ENCODE peak calls at places on chromosomes 1 and 21, in four cellular contexts. N, X, K and Y are unnamed samples.

GRCh38 chr1:167934407-167935251 is 1.9 kb upstream of the DCAF6 start:
- DNase-seq in N (no peak), K (no peak), X (no peak), Y (no peak)

GRCh38 chr1:226980565-226981385 is 40.7 kb downstream of the COQ8A start:
- DNase-seq in N (peak; percentile 71), K (no peak), X (no peak), Y (peak; percentile 85)

GRCh38 chr1:3261007-3261968 is 192.3 kb downstream of the PRDM16 start:
- DNase-seq in K (no peak), X (no peak), N (peak; percentile 83), Y (no peak)

GRCh38 chr1:206829282-206829681 is 36.1 kb upstream of the IL20 start:
- DNase-seq in X (no peak), K (no peak), N (no peak), Y (no peak)

GRCh38 chr1:198893763-198894444 is 255.1 kb downstream of the PTPRC start:
- DNase-seq in N (no peak), X (no peak), K (no peak), Y (no peak)

GRCh38 chr1:167227934-167228378 is 7.3 kb downstream of the POU2F1 start:
- DNase-seq in X (no peak), K (no peak), N (no peak), Y (no peak)

GRCh38 chr21:29350246-29350779 is 51.6 kb downstream of the BACH1 start:
- DNase-seq in K (peak; percentile 63), X (no peak), N (no peak), Y (no peak)

GRCh38 chr1:215488850-215489249 is 78.3 kb upstream of the KCTD3 start:
- DNase-seq in K (no peak), X (no peak), N (no peak), Y (no peak)

GRCh38 chr1:24540051-24540905 is 15.6 kb upstream of the NCMAP start:
- DNase-seq in N (no peak), K (no peak), X (no peak), Y (no peak)

GRCh38 chr21:15826147-15826780 is 96.5 kb downstream of the USP25 start:
- DNase-seq in K (no peak), X (no peak), N (no peak), Y (no peak)

GRCh38 chr21:31604591-31605190 is 54.8 kb upstream of the SOD1 start:
- DNase-seq in K (peak; percentile 32), X (peak; percentile 70), N (peak; percentile 78), Y (peak; percentile 60)

GRCh38 chr1:77407738-77408375 is 126.0 kb downstream of the AK5 start:
- DNase-seq in X (no peak), K (no peak), N (no peak), Y (no peak)

GRCh38 chr1:21030201-21030600 is 146.5 kb downstream of the EIF4G3 start:
- DNase-seq in K (no peak), N (no peak), X (no peak), Y (no peak)

GRCh38 chr1:206633708-206634121 is 1.6 kb upstream of the DYRK3 start:
- DNase-seq in K (peak; percentile 75), X (no peak), N (no peak), Y (no peak)

GRCh38 chr1:66733348-66734017 is 18.8 kb upstream of the DYNLT5 start:
- DNase-seq in X (no peak), N (no peak), K (peak; percentile 14), Y (no peak)

GRCh38 chr1:215476541-215476940 is 90.6 kb upstream of the KCTD3 start:
- DNase-seq in K (no peak), N (no peak), X (no peak), Y (no peak)

GRCh38 chr1:90391116-90391515 is 326.0 kb downstream of the BARHL2 start:
- DNase-seq in N (no peak), K (no peak), X (no peak), Y (no peak)

GRCh38 chr1:241485554-241485992 is 34.0 kb downstream of the FH start:
- DNase-seq in X (no peak), K (peak; percentile 18), N (no peak), Y (no peak)

GRCh38 chr1:234262754-234263105 is 110.5 kb upstream of the COA6 start:
- DNase-seq in X (no peak), N (no peak), K (no peak), Y (no peak)

GRCh38 chr1:24424207-24424606 is 8.6 kb downstream of the NIPAL3 start:
- DNase-seq in X (no peak), N (no peak), K (no peak), Y (no peak)

GRCh38 chr1:197024460-197024859 is 42.6 kb downstream of the F13B start:
- DNase-seq in X (no peak), K (no peak), N (no peak), Y (no peak)

GRCh38 chr1:204369006-204369726 is 9.4 kb upstream of the PLEKHA6 start:
- DNase-seq in X (no peak), K (no peak), N (no peak), Y (no peak)

GRCh38 chr1:180630408-180631196 is 1.2 kb upstream of the XPR1 start:
- DNase-seq in N (no peak), K (no peak), X (no peak), Y (no peak)

GRCh38 chr1:33097137-33097611 is 16.2 kb downstream of the AZIN2 start:
- DNase-seq in X (no peak), N (no peak), K (peak; percentile 48), Y (no peak)

GRCh38 chr1:33097762-33098161 is 16.8 kb downstream of the AZIN2 start:
- DNase-seq in K (no peak), X (no peak), N (no peak), Y (no peak)

GRCh38 chr1:33096358-33097005 is 15.5 kb downstream of the AZIN2 start:
- DNase-seq in X (no peak), N (peak; percentile 39), K (no peak), Y (no peak)

GRCh38 chr1:33098371-33098770 is 17.4 kb downstream of the AZIN2 start:
- DNase-seq in N (no peak), K (no peak), X (no peak), Y (no peak)

DNA sequence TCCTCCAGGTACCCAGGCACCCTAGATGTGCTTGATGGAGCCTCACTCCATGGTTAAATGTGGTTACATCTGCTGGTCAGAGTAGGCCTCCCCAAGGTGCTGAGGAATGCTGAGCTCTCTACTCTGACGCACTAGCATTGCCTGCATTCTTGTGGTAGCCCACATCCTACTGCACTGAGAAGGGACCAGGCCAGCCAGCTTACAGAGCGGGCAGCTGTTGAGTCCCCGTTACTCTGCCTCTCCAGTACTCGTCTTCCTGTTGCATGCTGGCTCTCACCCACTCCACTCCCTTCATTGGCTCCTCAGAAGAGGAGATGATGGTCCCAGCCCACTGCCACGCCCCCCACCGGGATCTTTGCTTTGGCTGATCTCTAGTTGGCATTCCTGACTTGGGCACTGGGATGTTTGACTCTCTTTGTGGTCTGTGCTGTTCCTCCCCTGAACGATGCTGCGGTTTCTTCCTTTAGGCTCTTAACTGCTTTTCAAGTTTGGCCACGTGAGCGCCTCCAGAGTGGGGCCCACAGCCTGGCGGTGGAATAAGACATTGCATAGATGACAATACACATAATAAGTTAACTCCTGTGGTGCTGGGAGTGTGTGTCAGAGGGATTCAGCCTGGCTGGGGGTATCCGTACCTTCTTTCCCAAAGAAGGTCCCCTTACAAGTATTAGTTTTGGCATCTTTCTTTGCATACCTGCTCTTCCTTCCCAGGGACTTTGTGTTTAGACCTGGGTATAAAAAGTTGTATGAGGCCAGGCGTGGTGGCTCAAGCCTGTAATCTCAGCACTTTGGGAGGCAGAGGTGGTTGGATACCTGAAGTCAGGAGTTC is 18.6 kb downstream of the AZIN2 start:
- DNase-seq in N (peak; percentile 34), K (peak; percentile 100), X (peak; percentile 69), Y (no peak)
- TF ChIP-seq CTCF in N (no peak), K (peak; percentile 77), X (peak; percentile 36), Y (no peak)

DNA sequence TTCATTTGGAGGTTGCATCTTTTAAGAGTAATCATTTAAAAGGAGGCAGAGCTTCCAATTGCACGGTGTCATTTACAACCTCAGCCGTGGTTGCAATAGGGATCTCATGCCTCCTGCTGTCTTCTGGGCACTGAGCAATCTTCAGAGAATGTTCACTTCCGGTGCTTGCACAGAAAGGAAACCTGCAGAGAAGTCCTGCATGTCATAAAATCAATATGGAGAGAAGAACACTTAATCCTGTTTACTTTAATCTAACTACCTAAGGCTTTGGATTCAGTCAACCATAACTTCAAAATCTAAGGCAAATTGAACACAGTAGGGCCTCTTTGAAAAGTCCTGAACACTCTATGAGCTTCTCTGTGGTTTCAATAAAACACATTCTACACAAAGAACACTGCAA is 11.3 kb upstream of the MAP10 start:
- DNase-seq in N (no peak), K (peak; percentile 65), X (no peak), Y (no peak)
- TF ChIP-seq CTCF in N (no peak), K (peak; percentile 41), X (no peak), Y (no peak)

DNA sequence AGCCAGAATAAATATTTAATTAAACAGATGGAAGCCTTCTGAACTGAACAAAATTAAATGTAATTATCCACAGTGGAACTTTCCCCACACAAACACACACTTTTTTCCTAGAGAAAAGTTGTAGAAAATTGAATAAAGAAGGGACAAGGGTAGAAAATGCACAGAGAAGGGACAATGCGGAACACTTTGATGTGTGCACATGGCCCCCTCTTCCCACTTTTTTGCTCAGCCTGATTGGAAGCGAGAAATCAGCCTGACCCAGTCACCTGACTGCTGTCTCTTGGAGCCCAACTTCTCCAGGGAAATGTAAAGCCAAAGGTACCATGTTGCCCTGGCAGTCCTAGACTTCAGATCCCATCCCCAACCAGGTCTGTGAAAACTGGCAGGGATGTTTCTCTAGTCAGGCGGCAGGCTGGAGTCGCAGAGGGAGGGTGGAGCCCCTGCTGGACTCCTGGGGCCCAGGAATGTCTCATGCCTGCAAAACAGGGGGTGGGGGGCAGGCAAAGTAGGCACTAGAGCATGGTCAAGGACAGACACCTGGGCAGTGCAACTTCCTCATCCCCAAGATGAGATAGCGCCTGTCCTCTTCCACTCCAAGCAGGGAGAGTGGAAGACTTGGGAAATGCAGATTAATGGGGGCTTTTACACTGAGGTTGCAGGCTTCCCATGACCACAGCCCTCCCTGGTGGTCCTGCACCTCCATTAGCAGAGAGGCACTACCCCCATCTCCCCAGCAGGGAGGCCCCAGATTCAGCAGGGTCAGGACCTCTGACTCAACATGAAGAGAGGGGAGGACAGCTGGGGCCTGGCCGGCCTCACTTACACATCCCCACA is 2.8 kb downstream of the CERS2 start:
- DNase-seq in X (no peak), N (no peak), K (no peak), Y (no peak)
- TF ChIP-seq CTCF in X (no peak), N (no peak), K (peak; percentile 34), Y (no peak)

DNA sequence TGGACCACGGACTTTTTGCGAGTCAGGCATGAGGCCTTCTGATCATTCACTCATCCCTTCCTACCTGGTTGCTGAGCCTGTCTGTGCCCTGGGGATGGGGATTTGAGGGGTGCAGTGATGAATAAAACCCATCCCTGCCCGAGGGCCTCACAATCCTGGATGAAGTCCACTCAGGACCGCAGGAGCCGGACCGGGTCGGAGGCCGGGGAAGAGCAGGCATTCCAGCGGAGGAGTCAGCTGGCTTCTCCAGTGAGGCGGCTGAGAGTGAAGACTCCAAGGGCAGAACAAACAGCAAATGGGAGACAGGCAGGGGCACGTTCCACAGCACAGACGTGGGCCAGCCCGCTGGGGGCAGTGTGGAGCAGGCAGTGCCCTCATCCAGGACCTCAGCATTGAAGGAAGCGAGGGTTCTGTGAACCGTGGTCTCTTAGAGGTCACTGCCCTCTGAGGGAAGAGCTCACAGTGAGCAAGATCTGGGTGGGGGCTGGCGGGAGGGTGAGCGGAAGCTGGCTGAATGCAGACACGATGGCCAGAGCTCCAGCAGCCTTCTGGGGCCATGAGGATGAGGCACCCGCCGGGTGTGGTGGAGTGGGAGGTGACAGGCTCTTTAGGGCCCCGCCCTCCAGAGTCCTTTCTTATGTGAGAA is 10.9 kb upstream of the LRRC3 start:
- DNase-seq in X (no peak), K (no peak), N (no peak), Y (no peak)
- TF ChIP-seq CTCF in X (no peak), K (peak; percentile 27), N (no peak), Y (no peak)